ENCODE peak calls at places on chromosomes 3 and 15, in six cellular contexts. L is body of pancreas, P is IMR-90, V is GM12892, H is NB4, W is spleen. N is an unnamed sample.
A peak's percentile ranks its signal among the peaks of the same experiment; 100 is the strongest.

GRCh38 chr3:194049394-194049793 is 86.6 kb upstream of the HES1 start:
- DNase-seq in L (no peak), P (no peak), V (no peak), H (no peak), W (no peak), N (no peak)

GRCh38 chr15:80654299-80654698 is 40.8 kb upstream of the ABHD17C start:
- DNase-seq in L (no peak), P (no peak), V (no peak), H (no peak), W (no peak), N (no peak)

GRCh38 chr3:180804871-180805430 is 107.5 kb upstream of the FXR1 start:
- DNase-seq in L (no peak), P (peak; percentile 9), V (no peak), H (no peak), W (no peak), N (no peak)

GRCh38 chr15:30991301-30992072 is at the start of gene MTMR10:
- DNase-seq in L (peak; percentile 81), P (peak; percentile 73), V (peak; percentile 87), H (peak; percentile 88), W (peak; percentile 97), N (peak; percentile 90)

GRCh38 chr3:117788499-117788898 is 1078.9 kb downstream of the TUSC7 start:
- DNase-seq in L (no peak), P (no peak), V (no peak), H (no peak), W (no peak), N (no peak)

GRCh38 chr3:127690106-127690505 is 17.4 kb downstream of the ABTB1 start:
- DNase-seq in L (peak; percentile 22), P (peak; percentile 61), V (no peak), H (no peak), W (peak; percentile 35), N (no peak)

GRCh38 chr3:174215426-174215825 is 643.7 kb upstream of the NAALADL2 start:
- DNase-seq in L (no peak), P (peak; percentile 17), V (no peak), H (no peak), W (no peak), N (no peak)

GRCh38 chr15:35743320-35743719 is 197.4 kb upstream of the DPH6 start:
- DNase-seq in L (no peak), P (no peak), V (no peak), H (no peak), W (no peak), N (no peak)

GRCh38 chr3:79278681-79279080 is 489.1 kb downstream of the ROBO1 start:
- DNase-seq in L (no peak), P (peak; percentile 59), V (no peak), H (no peak), W (no peak), N (no peak)

GRCh38 chr15:46607103-46607502 is 972.3 kb downstream of the SQOR start:
- DNase-seq in L (no peak), P (no peak), V (no peak), H (no peak), W (no peak), N (no peak)

DNA sequence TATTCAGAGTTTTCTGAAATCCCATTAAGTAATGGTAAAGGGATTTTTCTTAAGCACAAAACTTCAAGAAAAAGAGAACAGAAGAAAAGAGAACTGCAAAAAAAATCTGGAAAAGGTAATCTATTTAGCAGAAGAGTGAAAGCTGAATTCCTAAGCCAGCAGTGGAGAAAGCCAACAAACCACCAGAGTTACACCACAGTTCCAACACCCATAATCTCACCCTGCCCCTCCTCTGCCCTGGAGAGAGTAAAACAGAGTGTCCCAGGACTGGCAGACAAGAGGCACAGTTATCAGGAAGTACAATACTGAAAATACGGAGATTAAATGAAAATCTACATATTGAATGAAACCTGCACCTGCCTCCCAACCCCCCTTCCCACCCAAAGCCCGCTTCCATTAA is 29.4 kb downstream of the TP53BP1 start:
- DNase-seq in L (no peak), P (peak; percentile 12), V (no peak), H (peak; percentile 14), W (no peak), N (no peak)
- TF ChIP-seq POLR2A in L (no peak), P (no peak), V (no peak), H (no peak), W (no peak), N (no peak)

GRCh38 chr15:84819291-84819768 is 2.2 kb downstream of the ALPK3 start:
- DNase-seq in L (peak; percentile 42), P (no peak), V (no peak), H (peak; percentile 23), W (peak; percentile 61), N (no peak)

GRCh38 chr15:84816694-84817460 is at the start of gene ALPK3:
- DNase-seq in L (peak; percentile 68), P (no peak), V (no peak), H (no peak), W (no peak), N (no peak)

GRCh38 chr15:84819791-84820190 is 2.6 kb downstream of the ALPK3 start:
- DNase-seq in L (no peak), P (no peak), V (no peak), H (no peak), W (no peak), N (no peak)

GRCh38 chr15:84817461-84818081 is 415 bp downstream of the ALPK3 start:
- DNase-seq in L (no peak), P (no peak), V (no peak), H (no peak), W (peak; percentile 73), N (no peak)

GRCh38 chr15:84818221-84819131 is 1.3 kb downstream of the ALPK3 start:
- DNase-seq in L (peak; percentile 72), P (peak; percentile 14), V (no peak), H (no peak), W (peak; percentile 36), N (no peak)
- TF ChIP-seq POLR2A in L (no peak), P (no peak), V (no peak), H (no peak), W (no peak), N (no peak)

DNA sequence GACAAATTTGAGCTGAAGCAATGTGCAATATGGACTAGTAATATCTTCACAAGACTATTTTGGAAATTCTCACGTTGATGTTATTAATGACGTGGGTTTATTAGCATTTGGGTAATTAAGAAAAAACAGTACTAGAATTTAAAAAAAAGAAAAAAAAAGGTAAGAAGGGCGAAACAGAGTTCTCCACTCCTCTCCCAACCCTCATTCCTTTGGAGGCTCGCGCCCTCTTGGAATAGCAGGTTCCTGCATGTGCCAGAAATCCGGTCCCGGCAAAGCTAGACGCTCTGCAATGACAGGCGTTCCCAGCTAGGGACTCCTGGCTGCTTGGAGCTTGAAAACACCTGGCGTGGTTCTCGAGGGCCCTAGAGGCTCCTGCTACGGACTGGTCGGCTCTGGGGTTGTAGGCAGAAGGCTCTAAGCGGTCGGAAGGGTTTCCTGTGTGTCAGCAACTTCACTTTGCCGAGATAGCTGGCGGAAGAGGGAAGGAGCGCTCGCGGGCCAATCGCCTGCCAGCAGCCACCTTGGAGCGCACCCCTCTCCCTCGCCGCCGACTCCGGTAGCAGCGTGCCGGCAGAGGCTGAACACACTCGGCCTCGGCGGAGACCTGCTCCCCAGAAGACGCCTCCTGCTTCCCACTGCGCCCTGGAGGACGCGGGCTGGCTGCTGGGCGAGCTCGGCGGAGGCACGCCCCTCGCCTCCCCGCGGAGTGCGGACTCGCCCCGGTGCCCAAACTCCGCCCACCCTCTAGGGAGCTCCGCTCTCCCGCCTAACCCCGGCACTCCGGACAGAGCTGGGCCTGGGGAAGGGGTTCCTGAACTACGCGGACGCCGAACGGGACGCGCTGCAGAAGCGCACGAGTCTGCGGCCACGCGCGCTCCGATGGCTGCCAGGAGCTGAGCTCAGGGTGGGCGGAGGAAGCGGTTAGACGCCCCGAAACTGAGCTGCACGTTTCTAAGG is at the start of gene P2RY1:
- DNase-seq in L (peak; percentile 60), P (peak; percentile 17), V (peak; percentile 53), H (peak; percentile 84), W (peak; percentile 87), N (peak; percentile 88)
- TF ChIP-seq POLR2A in L (peak; percentile 22), P (no peak), V (peak; percentile 77), H (peak; percentile 49), W (peak; percentile 19), N (peak; percentile 90)

GRCh38 chr15:74410502-74410901 is 23.3 kb downstream of the SEMA7A start:
- DNase-seq in L (no peak), P (no peak), V (no peak), H (no peak), W (no peak), N (no peak)
- TF ChIP-seq POLR2A in L (no peak), P (no peak), V (no peak), H (no peak), W (no peak), N (no peak)

GRCh38 chr3:15756505-15756904 is 41.3 kb downstream of the ANKRD28 start:
- DNase-seq in L (no peak), P (no peak), V (no peak), H (no peak), W (no peak), N (no peak)
- TF ChIP-seq POLR2A in L (no peak), P (no peak), V (no peak), H (no peak), W (no peak), N (no peak)

DNA sequence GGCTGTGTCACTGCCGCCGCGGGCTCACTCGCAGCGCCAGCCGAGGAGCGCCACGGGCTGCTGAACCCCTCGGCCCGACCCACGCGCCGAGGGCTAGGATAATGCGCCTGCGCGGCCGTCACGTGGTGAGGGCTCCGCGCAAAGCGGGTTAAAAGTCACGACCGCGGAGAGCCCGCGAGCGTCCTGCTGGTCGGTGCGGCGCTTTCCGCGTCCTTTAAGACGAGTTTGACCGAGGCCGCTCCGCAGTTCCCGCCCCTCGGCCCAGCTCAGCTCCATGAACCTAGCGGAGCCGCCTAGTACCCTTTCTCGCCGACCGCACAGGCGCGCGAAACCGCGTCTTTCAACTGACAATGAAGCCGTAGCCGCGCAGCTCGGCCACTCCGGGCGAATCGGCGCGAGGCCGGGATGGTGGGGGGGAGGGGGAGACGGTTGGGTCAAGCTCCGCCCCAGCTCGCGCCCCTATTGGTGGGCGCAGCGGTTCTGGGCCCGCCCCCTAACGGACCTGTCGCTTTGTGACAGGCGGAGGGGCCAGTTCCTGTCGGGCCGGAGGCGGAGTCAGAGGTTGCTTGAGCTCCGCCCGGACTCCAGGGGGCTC is 636 bp upstream of the STT3B start:
- DNase-seq in L (peak; percentile 99), P (peak; percentile 98), V (peak; percentile 81), H (peak; percentile 99), W (peak; percentile 100), N (peak; percentile 98)
- TF ChIP-seq POLR2A in L (peak; percentile 72), P (peak; percentile 70), V (peak; percentile 94), H (peak; percentile 65), W (peak; percentile 88), N (peak; percentile 99)

GRCh38 chr3:105584351-105584790 is 217.7 kb downstream of the ALCAM start:
- DNase-seq in L (no peak), P (no peak), V (no peak), H (no peak), W (no peak), N (no peak)

GRCh38 chr3:105580551-105580950 is 213.8 kb downstream of the ALCAM start:
- DNase-seq in L (no peak), P (no peak), V (no peak), H (no peak), W (no peak), N (no peak)

GRCh38 chr3:105579439-105579838 is 212.7 kb downstream of the ALCAM start:
- DNase-seq in L (no peak), P (peak; percentile 39), V (no peak), H (no peak), W (no peak), N (no peak)

DNA sequence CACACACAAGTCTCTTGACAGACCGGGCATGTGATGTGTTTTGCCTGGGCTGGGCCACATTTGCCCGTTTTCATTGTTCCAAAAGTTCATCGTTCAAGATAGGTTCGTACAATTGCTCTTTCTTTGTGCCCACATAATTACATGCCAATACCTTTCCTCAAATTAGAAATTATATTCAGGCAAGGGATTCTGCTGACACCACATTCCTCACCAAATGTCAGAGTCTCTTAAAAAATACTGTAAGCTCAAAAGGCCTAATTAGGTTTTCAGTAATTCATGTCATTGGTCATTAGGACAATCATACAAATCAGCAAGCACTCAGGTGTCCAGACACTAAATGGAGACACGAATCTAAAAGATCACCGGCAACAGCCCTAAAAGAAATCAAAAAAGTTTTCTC is 215.3 kb downstream of the ALCAM start:
- DNase-seq in L (no peak), P (no peak), V (no peak), H (no peak), W (no peak), N (no peak)
- TF ChIP-seq POLR2A in L (no peak), P (no peak), V (no peak), H (no peak), W (no peak), N (no peak)